ENCODE peak calls at places on chromosomes 1 and 21, in five cellular contexts. C is HCT116, J is upper lobe of left lung, X is HepG2, E is GM23338. A is an unnamed sample.

GRCh38 chr1:10341062-10341600 is 57.7 kb upstream of the PGD start:
- DNase-seq in E (no peak), J (no peak), C (no peak), X (no peak), A (no peak)

GRCh38 chr1:115133440-115133839 is 44.1 kb upstream of the TSPAN2 start:
- DNase-seq in E (no peak), J (no peak), X (no peak), C (no peak), A (no peak)

GRCh38 chr1:34460193-34460592 is 283.5 kb downstream of the C1orf94 start:
- DNase-seq in X (peak), C (peak), E (peak), J (peak), A (peak)

GRCh38 chr1:235011599-235012435 is 116.8 kb downstream of the TOMM20 start:
- DNase-seq in E (no peak), J (peak), X (no peak), C (peak), A (no peak)

GRCh38 chr1:38778521-38778920 is 81.1 kb downstream of the RRAGC start:
- DNase-seq in E (no peak), J (no peak), X (no peak), C (no peak), A (no peak)

GRCh38 chr1:218292515-218292914 is 7.4 kb downstream of the RRP15 start:
- DNase-seq in J (no peak), X (no peak), C (no peak), E (no peak), A (no peak)

GRCh38 chr1:22876359-22877111 is 96.1 kb downstream of the LACTBL1 start:
- DNase-seq in E (peak), X (no peak), C (no peak), J (no peak), A (no peak)

GRCh38 chr1:212397171-212397570 is 17.5 kb downstream of the PACC1 start:
- DNase-seq in E (no peak), J (no peak), C (no peak), X (no peak), A (no peak)

GRCh38 chr1:85225624-85226380 is 25.0 kb upstream of the SYDE2 start:
- DNase-seq in J (no peak), C (no peak), X (no peak), E (peak), A (no peak)

GRCh38 chr1:16236495-16237342 is at the start of gene CPLANE2:
- DNase-seq in E (peak), X (peak), J (peak), C (peak), A (no peak)

GRCh38 chr1:93707956-93708355 is 26.3 kb upstream of the BCAR3 start:
- DNase-seq in J (no peak), C (no peak), X (no peak), E (no peak), A (no peak)

GRCh38 chr21:35559128-35559831 is 501.0 kb downstream of the SETD4 start:
- DNase-seq in X (no peak), E (no peak), J (no peak), C (no peak), A (no peak)

GRCh38 chr1:23591460-23592208 is 32.3 kb upstream of the ID3 start:
- DNase-seq in C (no peak), J (no peak), X (peak), E (no peak), A (no peak)

GRCh38 chr1:161499099-161500078 is 5.9 kb upstream of the FCGR2A start:
- DNase-seq in X (no peak), J (no peak), C (no peak), E (no peak), A (no peak)

GRCh38 chr1:207897188-207897587 is 13.7 kb downstream of the CD34 start:
- DNase-seq in X (no peak), J (no peak), E (peak), C (no peak), A (no peak)

GRCh38 chr1:184253921-184254320 is 132.9 kb upstream of the C1orf21 start:
- DNase-seq in E (no peak), C (no peak), J (no peak), X (no peak), A (no peak)

GRCh38 chr1:154866257-154866994 is 3.7 kb downstream of the KCNN3 start:
- DNase-seq in C (no peak), X (no peak), J (no peak), E (no peak), A (no peak)

GRCh38 chr1:162912061-162912667 is 51.2 kb upstream of the CCDC190 start:
- DNase-seq in J (no peak), X (no peak), E (no peak), C (no peak), A (no peak)

GRCh38 chr1:16927711-16928485 is 6.2 kb downstream of the CROCC start:
- DNase-seq in X (no peak), J (no peak), C (no peak), E (no peak), A (no peak)

GRCh38 chr1:224234017-224234416 is 51.0 kb downstream of the DEGS1 start:
- DNase-seq in X (no peak), E (no peak), C (no peak), J (no peak), A (no peak)

GRCh38 chr1:214603819-214604252 is 841 bp downstream of the CENPF start:
- DNase-seq in C (no peak), X (no peak), E (peak), J (no peak), A (no peak)

GRCh38 chr1:229199892-229200291 is 71.0 kb upstream of the RAB4A start:
- DNase-seq in X (no peak), E (no peak), C (no peak), J (peak), A (no peak)

GRCh38 chr1:216832192-216832591 is 109.0 kb upstream of the ESRRG start:
- DNase-seq in C (no peak), E (no peak), J (no peak), X (peak), A (no peak)

GRCh38 chr1:58107943-58108342 is 438.6 kb downstream of the OMA1 start:
- DNase-seq in J (no peak), E (no peak), C (no peak), X (no peak), A (no peak)

GRCh38 chr1:46446646-46447498 is 42.8 kb upstream of the DMBX1 start:
- DNase-seq in C (peak), E (peak), J (peak), X (peak), A (peak)

GRCh38 chr1:154765970-154766369 is 104.1 kb downstream of the KCNN3 start:
- DNase-seq in X (peak), C (peak), J (no peak), E (peak), A (no peak)

GRCh38 chr1:112317140-112317539 is 78.9 kb upstream of the CTTNBP2NL start:
- DNase-seq in X (no peak), C (no peak), E (no peak), J (no peak), A (no peak)

GRCh38 chr1:158043232-158043631 is 49.8 kb downstream of the KIRREL1 start:
- DNase-seq in C (no peak), E (peak), J (no peak), X (no peak), A (no peak)

DNA sequence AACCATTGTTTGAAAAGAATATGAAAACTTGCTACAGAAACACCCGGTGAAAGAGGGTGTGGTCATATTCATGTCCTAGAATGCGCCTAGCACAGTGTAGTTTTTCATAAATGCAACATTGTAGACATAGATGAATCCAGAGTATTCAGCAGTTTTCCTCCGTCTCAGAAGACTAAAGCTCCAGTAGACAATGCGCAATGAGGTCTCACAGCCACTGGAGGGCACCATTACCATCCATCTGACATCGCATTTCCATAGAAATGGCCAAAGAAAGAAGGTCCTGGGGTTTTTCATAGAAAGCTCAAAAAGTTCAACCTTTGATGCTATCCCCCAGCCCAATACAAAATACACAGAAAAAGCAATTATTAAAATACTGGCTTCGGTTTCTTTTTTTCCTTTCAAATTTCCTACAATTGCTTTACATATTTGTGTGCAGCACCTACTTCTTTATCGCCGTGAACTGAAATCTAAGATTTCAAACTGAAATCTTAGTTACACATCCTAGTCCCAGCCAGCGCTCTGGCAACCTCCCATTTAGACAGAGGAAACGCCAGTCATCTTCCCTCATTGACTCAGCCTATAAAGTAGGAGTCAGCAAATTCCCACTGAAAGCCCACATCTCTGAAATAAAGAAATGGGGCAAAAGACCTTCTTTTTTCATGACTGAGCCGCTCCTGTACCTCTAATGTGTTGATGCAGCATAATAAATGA is 3.9 kb upstream of the CD58 start:
- DNase-seq in J (peak), X (peak), E (peak), C (peak), A (no peak)
- TF ChIP-seq POLR2AphosphoS5 in J (no peak), X (no peak), E (no peak), C (no peak), A (no peak)

DNA sequence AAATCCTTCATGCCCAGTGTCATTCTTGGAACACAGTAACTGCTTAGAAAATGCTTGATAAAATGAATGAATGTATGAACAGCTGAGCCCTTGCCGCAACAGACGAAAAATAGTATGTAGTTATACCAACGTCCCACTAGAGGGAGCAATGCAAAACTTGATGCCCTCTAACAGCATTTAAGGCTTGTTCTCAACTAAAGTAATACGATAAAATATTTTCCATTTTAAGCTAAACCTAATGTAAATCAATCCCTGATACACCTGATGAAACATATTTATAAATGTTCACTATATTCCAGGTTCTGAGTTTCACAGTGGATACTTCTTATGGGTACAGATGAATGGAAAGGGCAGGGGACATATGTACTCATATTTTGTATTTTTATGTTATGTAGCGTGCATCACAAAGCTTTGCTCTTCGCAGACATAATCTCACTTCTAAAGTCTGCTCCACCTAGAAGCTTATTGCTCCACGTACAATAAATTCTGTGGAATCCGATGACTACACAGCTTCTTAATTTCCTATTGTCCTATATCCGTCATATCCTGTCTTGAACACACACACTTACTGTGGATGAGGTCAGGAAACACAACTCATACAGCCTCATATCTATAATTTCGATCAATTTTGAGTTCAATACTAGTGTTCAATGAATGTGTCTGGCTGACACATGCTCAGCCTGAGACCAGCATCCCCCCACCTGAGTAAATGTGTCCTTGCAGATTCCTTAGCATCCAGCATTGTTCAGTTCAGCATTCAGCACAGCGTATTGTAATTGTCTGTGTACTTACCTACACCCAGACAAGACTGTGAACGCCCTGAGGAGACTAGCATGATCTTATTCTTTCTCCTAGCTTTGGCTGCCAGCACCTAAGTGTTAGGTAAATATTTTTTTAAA is 4.4 kb upstream of the UTP25 start:
- DNase-seq in C (peak), X (peak), E (peak), J (no peak), A (no peak)
- H3K27ac ChIP-seq in C (no peak), X (no peak), E (no peak), J (no peak), A (no peak)

GRCh38 chr1:203765029-203765837 is at the start of gene LAX1:
- DNase-seq in E (no peak), C (no peak), X (no peak), J (peak), A (no peak)
- TF ChIP-seq POLR2AphosphoS5 in E (no peak), C (no peak), X (no peak), J (peak), A (no peak)

GRCh38 chr1:8495928-8496401 is 178.1 kb downstream of the SLC45A1 start:
- DNase-seq in C (peak), X (no peak), E (no peak), J (no peak), A (no peak)

GRCh38 chr1:8496473-8496872 is 178.6 kb downstream of the SLC45A1 start:
- DNase-seq in E (no peak), J (no peak), X (no peak), C (no peak), A (no peak)

GRCh38 chr1:8497196-8497878 is 179.4 kb downstream of the SLC45A1 start:
- DNase-seq in E (no peak), X (no peak), C (no peak), J (no peak), A (peak)

GRCh38 chr1:8494681-8495080 is 176.8 kb downstream of the SLC45A1 start:
- DNase-seq in C (no peak), J (no peak), E (no peak), X (no peak), A (no peak)
- H3K27ac ChIP-seq in C (peak), J (no peak), E (no peak), X (no peak), A (no peak)

DNA sequence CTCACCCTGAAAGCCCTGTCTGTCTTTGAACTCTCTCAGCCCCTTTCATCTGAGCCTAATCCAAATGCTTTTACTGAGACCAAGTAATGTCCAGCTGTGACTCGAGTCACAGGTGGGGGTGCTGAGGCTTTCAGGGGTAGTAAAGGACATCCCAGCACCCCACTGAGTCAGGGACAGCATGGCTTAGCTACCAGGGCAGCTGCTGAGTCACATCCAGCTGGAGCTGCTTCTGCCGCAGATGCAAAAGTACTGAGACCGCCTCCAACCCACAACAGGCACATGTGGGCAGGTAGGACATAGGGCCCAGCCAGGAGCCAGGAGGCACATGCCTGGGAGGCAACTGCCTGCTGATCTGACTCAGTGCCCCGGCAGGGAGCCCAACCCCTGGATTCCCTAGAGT is 6.7 kb upstream of the VSIG8 start:
- DNase-seq in E (no peak), C (peak), J (no peak), X (no peak), A (no peak)
- TF ChIP-seq POLR2AphosphoS5 in E (no peak), C (peak), J (no peak), X (no peak), A (no peak)

GRCh38 chr1:60819302-60819701 is 263.1 kb upstream of the NFIA start:
- DNase-seq in C (no peak), J (no peak), X (no peak), E (no peak), A (no peak)
- H3K27ac ChIP-seq in C (no peak), J (no peak), X (no peak), E (no peak), A (no peak)

GRCh38 chr21:46599251-46599572 is 5.7 kb downstream of the S100B start:
- DNase-seq in X (peak), C (no peak), E (peak), J (no peak), A (no peak)
- TF ChIP-seq POLR2AphosphoS5 in X (no peak), C (no peak), E (no peak), J (no peak), A (no peak)

DNA sequence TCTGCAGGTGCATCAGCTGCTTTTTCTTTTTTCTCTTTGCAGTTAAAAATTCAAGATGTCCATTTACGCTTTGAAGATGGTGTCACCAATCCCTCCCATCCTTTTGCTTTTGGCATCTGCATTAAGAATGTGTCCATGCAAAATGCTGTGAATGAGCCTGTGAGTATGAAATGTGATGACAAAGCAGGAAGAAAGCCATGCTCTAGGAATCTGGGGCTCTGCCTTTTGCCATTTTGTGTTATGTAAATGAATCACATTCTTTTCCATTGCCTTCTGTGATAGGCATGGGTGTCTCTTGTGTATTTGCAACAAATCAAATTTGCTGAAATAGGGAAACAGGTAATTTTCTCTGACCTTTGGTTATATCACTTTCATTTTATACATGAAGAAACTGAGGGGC is 19.4 kb downstream of the VPS13D start:
- DNase-seq in X (no peak), E (peak), J (no peak), C (no peak), A (no peak)
- H3K27ac ChIP-seq in X (no peak), E (peak), J (no peak), C (no peak), A (no peak)

DNA sequence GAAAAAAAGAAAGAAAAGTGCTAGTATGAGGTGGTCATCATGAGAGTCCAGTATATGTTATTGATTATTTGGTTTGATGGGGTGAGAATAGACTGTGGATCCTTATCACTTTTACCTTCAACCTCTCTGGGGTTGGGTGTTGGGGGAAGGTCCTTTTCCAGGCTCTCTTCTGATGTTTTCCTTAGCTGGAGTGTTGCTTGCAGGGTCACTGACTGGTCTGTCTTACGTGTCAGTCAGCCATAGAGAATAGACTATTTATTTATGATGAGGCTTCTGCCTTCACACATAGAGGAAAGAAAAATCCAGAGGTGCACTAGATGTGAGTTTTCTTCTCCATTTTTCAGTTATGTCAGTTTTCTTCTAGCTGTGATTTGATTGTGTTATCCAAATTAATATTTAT is 36.5 kb downstream of the MAP3K21 start:
- DNase-seq in X (no peak), J (no peak), C (no peak), E (no peak), A (no peak)
- TF ChIP-seq POLR2AphosphoS5 in X (no peak), J (no peak), C (no peak), E (no peak), A (no peak)